ENCODE peak calls at places on chromosome 11, in five cellular contexts. One of them, this sample, is unnamed.

GRCh38 chr11:1198766-1199688 is 23.8 kb upstream of the MUC5B start:
- DNase-seq in astrocyte of the cerebellum: no peak
- DNase-seq in HAP-1: no peak
- DNase-seq in BE2C: no peak
- DNase-seq in substantia nigra: no peak
- DNase-seq in this sample: peak

GRCh38 chr11:121717296-121717695 is 264.5 kb upstream of the SORL1-AS1 start:
- DNase-seq in BE2C: no peak
- DNase-seq in astrocyte of the cerebellum: no peak
- DNase-seq in substantia nigra: no peak
- DNase-seq in HAP-1: no peak
- DNase-seq in this sample: no peak

GRCh38 chr11:68362801-68363379 is 50.5 kb downstream of the LRP5 start:
- DNase-seq in substantia nigra: no peak
- DNase-seq in BE2C: no peak
- DNase-seq in HAP-1: no peak
- DNase-seq in astrocyte of the cerebellum: no peak
- DNase-seq in this sample: no peak

GRCh38 chr11:128282053-128282452 is 305.3 kb downstream of the ETS1 start:
- DNase-seq in BE2C: no peak
- DNase-seq in substantia nigra: no peak
- DNase-seq in HAP-1: no peak
- DNase-seq in astrocyte of the cerebellum: no peak
- DNase-seq in this sample: no peak

GRCh38 chr11:2987881-2988280 is 4.2 kb downstream of the NAP1L4 start:
- DNase-seq in HAP-1: no peak
- DNase-seq in substantia nigra: no peak
- DNase-seq in astrocyte of the cerebellum: no peak
- DNase-seq in BE2C: no peak
- DNase-seq in this sample: no peak

GRCh38 chr11:69454018-69454417 is 27.4 kb upstream of the LINC01488 start:
- DNase-seq in HAP-1: no peak
- DNase-seq in substantia nigra: no peak
- DNase-seq in BE2C: no peak
- DNase-seq in astrocyte of the cerebellum: no peak
- DNase-seq in this sample: no peak

GRCh38 chr11:9574556-9574805 is 1.0 kb downstream of the WEE1 start:
- DNase-seq in substantia nigra: no peak
- DNase-seq in BE2C: no peak
- DNase-seq in astrocyte of the cerebellum: no peak
- DNase-seq in HAP-1: no peak
- DNase-seq in this sample: no peak

GRCh38 chr11:8789864-8790263 is 107.3 kb downstream of the RPL27A start:
- DNase-seq in astrocyte of the cerebellum: no peak
- DNase-seq in HAP-1: no peak
- DNase-seq in BE2C: no peak
- DNase-seq in substantia nigra: no peak
- DNase-seq in this sample: no peak

GRCh38 chr11:18523079-18523478 is 3.7 kb downstream of the TSG101 start:
- DNase-seq in HAP-1: no peak
- DNase-seq in astrocyte of the cerebellum: no peak
- DNase-seq in BE2C: no peak
- DNase-seq in substantia nigra: no peak
- DNase-seq in this sample: no peak

This sample was measured in GM12892.